ENCODE peak calls at places on chromosomes 11 and 22, in eight cellular contexts. O is AG09319, N is pancreas, F is Peyer's patch, Z is A549, V is WTC11, H is glutamatergic neuron, T is bronchial epithelial cell. B is an unnamed sample.

GRCh38 chr22:47251911-47252310 is 489.5 kb downstream of the TBC1D22A start:
- DNase-seq in O (no peak), N (no peak), F (peak; percentile 9), Z (no peak), V (no peak), H (no peak), T (no peak), B (no peak)

GRCh38 chr11:47185305-47186075 is 744 bp downstream of the PACSIN3 start:
- DNase-seq in O (no peak), N (peak; percentile 59), F (no peak), Z (peak; percentile 46), V (peak; percentile 89), H (peak; percentile 42), T (peak; percentile 68), B (no peak)

GRCh38 chr22:43126506-43127165 is 16.1 kb downstream of the BIK start:
- DNase-seq in O (no peak), N (peak; percentile 59), F (no peak), Z (peak; percentile 56), V (no peak), H (no peak), T (peak; percentile 86), B (no peak)

GRCh38 chr11:17471501-17471900 is 5.1 kb downstream of the ABCC8 start:
- DNase-seq in O (no peak), N (no peak), F (no peak), Z (peak; percentile 17), V (no peak), H (no peak), T (no peak), B (no peak)

GRCh38 chr11:85811624-85812023 is 683 bp upstream of the SYTL2 start:
- DNase-seq in O (no peak), N (no peak), F (no peak), Z (no peak), V (no peak), H (no peak), T (no peak), B (no peak)

GRCh38 chr22:43399338-43399979 is 12.4 kb upstream of the MPPED1 start:
- DNase-seq in O (no peak), N (no peak), F (no peak), Z (no peak), V (no peak), H (no peak), T (no peak), B (no peak)

GRCh38 chr11:62132188-62132587 is 8.4 kb downstream of the INCENP start:
- DNase-seq in O (no peak), N (no peak), F (no peak), Z (no peak), V (no peak), H (no peak), T (peak; percentile 55), B (no peak)

GRCh38 chr22:17969732-17970131 is 54.6 kb downstream of the MICAL3 start:
- DNase-seq in O (peak; percentile 65), N (no peak), F (no peak), Z (peak; percentile 89), V (no peak), H (no peak), T (peak; percentile 78), B (no peak)

GRCh38 chr11:58923300-58923788 is 15.9 kb upstream of the GLYATL1 start:
- DNase-seq in O (no peak), N (no peak), F (no peak), Z (peak; percentile 25), V (peak; percentile 43), H (no peak), T (peak; percentile 91), B (no peak)

GRCh38 chr11:118108513-118108912 is 21.8 kb upstream of the SMIM35 start:
- DNase-seq in O (no peak), N (no peak), F (no peak), Z (no peak), V (no peak), H (no peak), T (no peak), B (no peak)

GRCh38 chr22:35746946-35747703 is 29.5 kb downstream of the APOL5 start:
- DNase-seq in O (no peak), N (no peak), F (no peak), Z (no peak), V (no peak), H (no peak), T (no peak), B (no peak)

GRCh38 chr11:35321111-35321510 is 98.2 kb downstream of the SLC1A2 start:
- DNase-seq in O (no peak), N (no peak), F (no peak), Z (no peak), V (no peak), H (no peak), T (no peak), B (no peak)

GRCh38 chr11:36702330-36703054 is 104.5 kb upstream of the RAG2 start:
- DNase-seq in O (peak; percentile 16), N (peak; percentile 22), F (no peak), Z (peak; percentile 73), V (no peak), H (no peak), T (peak; percentile 68), B (peak; percentile 23)

GRCh38 chr11:31761636-31762035 is 49.5 kb downstream of the PAX6 start:
- DNase-seq in O (no peak), N (no peak), F (no peak), Z (peak; percentile 6), V (no peak), H (no peak), T (no peak), B (no peak)
- TF ChIP-seq CTCF in O (no peak), N (no peak), F (no peak), Z (no peak), V (no peak), H (no peak), T (no peak), B (no peak)

DNA sequence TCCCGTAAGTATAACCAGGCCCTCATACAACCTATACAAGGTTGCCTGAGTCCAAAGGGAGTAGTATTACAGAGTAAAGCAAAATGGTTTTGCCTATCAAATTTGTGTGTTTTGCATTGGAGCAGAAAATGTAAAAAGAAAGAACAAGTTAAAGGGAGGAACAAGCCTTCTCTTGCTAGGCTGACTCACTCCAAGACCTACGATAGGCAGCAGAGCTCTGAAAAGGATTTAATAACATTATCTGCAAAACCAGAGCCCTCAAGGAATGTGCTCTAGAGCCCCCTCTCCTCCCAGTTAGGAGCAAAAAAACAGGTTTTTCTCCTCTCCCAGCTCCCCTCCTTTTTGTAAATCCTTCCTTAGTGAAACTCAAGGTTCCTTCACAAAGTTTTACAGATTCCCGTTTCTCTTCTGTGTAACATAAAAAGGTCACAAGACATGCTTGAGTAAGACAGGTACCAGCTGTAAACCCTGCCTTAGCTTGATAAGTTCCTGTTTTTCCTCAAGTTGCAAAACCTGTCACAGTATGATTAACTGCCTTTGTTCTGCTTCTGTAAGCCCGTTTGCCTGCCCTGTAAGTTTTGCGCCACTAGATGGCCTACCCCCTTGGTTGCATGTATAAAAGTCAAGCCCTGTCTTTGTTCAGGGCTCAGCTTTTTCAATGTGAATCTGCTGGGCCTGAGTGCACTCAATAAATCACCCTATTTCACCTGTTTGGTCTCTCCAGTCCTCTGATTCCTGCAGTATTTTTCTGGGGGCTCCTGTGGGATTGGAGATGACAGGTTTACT is 498.2 kb downstream of the KCNA4 start:
- DNase-seq in O (no peak), N (no peak), F (no peak), Z (peak; percentile 26), V (peak; percentile 46), H (no peak), T (peak; percentile 90), B (no peak)
- TF ChIP-seq CTCF in O (no peak), N (no peak), F (no peak), Z (no peak), V (peak; percentile 40), H (no peak), T (peak; percentile 69), B (peak; percentile 57)

GRCh38 chr11:93514712-93515111 is 28.5 kb downstream of the SMCO4 start:
- DNase-seq in O (no peak), N (no peak), F (no peak), Z (no peak), V (no peak), H (no peak), T (no peak), B (no peak)

GRCh38 chr11:93510196-93510898 is 32.8 kb downstream of the SMCO4 start:
- DNase-seq in O (no peak), N (no peak), F (no peak), Z (no peak), V (no peak), H (no peak), T (no peak), B (no peak)

GRCh38 chr11:93513763-93514162 is 29.4 kb downstream of the SMCO4 start:
- DNase-seq in O (no peak), N (no peak), F (no peak), Z (no peak), V (no peak), H (no peak), T (no peak), B (no peak)

GRCh38 chr11:93512965-93513667 is 30.1 kb downstream of the SMCO4 start:
- DNase-seq in O (no peak), N (no peak), F (no peak), Z (no peak), V (no peak), H (no peak), T (no peak), B (no peak)

DNA sequence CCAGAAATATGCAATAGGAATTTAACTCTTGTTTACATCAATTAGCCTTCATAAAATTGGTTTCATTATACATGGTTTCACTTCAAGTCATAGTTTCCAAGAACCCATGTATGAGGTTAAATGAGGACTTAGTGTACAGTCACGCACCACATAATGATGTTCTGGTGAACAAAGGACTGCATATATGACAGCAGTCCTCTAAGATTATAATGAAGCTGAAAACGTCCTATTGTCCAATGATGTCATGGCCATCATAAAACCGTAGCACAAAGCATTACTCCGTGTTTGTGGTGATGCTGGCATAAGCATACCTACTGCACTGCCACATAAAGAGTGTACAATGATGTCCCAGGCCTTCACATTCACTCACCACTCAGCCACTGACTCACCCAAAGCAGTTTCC is 31.1 kb downstream of the SMCO4 start:
- DNase-seq in O (no peak), N (no peak), F (no peak), Z (no peak), V (no peak), H (no peak), T (no peak), B (no peak)
- TF ChIP-seq CTCF in O (no peak), N (no peak), F (no peak), Z (no peak), V (no peak), H (no peak), T (no peak), B (no peak)

DNA sequence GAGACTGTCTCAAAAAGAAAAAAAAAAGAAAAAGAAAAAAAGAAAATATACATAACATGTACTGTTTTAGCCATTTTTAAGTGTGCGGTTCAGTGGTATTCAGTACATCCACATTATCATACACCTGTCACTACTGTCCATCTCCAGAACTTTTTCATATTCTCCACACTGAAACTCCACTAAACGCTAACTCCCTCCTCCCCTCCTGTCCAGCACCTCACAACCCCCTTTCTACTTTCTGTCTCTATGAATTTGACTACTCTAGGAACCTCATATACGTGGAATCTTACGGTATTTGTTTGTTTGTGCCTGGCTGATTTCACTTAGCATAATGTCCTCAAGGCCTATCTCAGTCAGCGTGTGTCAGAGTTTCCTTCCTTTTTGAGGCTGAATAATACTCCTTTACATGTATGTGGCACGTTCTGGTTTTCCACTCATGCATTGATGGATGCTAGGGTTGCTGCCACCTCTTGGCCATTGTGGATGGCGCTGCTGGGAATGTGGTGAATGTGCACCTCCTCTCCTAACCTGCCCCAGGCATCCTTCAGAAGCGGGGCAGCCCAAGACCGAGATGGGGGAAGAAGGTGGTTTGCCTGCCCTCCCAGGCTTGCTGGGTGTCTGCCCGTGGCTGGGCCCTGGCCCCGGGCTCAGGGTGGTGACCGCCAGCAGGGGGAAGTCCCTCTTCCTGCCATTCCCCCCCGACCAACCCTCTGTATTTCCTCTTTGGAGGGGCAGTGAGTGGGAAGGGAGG is 60.5 kb downstream of the BCR start:
- DNase-seq in O (no peak), N (no peak), F (no peak), Z (peak; percentile 14), V (peak; percentile 62), H (no peak), T (peak; percentile 75), B (no peak)
- TF ChIP-seq CTCF in O (no peak), N (no peak), F (no peak), Z (no peak), V (no peak), H (no peak), T (peak; percentile 60), B (no peak)

B was measured in neural crest cell.